ENCODE peak calls at places on chromosomes 4 and X, in nine cellular contexts. U is foreskin fibroblast, M is cardiac muscle cell, O is pancreas, A is lower lobe of right lung, F is mesendoderm, E is fibroblast of lung, B is astrocyte, K is HFF-Myc. P is an unnamed sample.

GRCh38 chrX:106999002-106999975 is 723 bp downstream of the MORC4 start:
- DNase-seq in U (peak; percentile 51), M (peak; percentile 64), O (peak; percentile 41), A (peak; percentile 53), F (peak; percentile 60), E (peak; percentile 61), B (peak; percentile 38), K (peak; percentile 17), P (peak; percentile 65)

GRCh38 chr4:21901831-21902230 is 46.7 kb downstream of the KCNIP4 start:
- DNase-seq in U (peak; percentile 70), M (no peak), O (no peak), A (no peak), F (no peak), E (peak; percentile 57), B (peak; percentile 15), K (no peak), P (no peak)

GRCh38 chrX:2376166-2376565 is 124.6 kb downstream of the DHRSX start:
- DNase-seq in U (no peak), M (no peak), O (no peak), A (no peak), F (no peak), E (no peak), B (no peak), K (no peak), P (no peak)

GRCh38 chrX:13597928-13598327 is 28.5 kb downstream of the EGFL6 start:
- DNase-seq in U (no peak), M (peak; percentile 53), O (no peak), A (no peak), F (no peak), E (peak; percentile 88), B (peak; percentile 3), K (no peak), P (no peak)

GRCh38 chrX:147478899-147479298 is 432.8 kb upstream of the FMR1 start:
- DNase-seq in U (no peak), M (no peak), O (no peak), A (no peak), F (no peak), E (no peak), B (no peak), K (no peak), P (no peak)

GRCh38 chr4:83644677-83645639 is 109.0 kb downstream of the GPAT3 start:
- DNase-seq in U (peak; percentile 42), M (peak; percentile 82), O (no peak), A (no peak), F (peak; percentile 69), E (peak; percentile 76), B (peak; percentile 18), K (peak; percentile 66), P (no peak)

GRCh38 chr4:124666496-124666895 is 46.0 kb downstream of the ANKRD50 start:
- DNase-seq in U (no peak), M (no peak), O (no peak), A (no peak), F (no peak), E (no peak), B (no peak), K (no peak), P (no peak)

GRCh38 chr4:147877308-147877771 is 145.5 kb downstream of the ARHGAP10 start:
- DNase-seq in U (no peak), M (no peak), O (no peak), A (no peak), F (no peak), E (no peak), B (no peak), K (no peak), P (no peak)

GRCh38 chr4:184644553-184645307 is 4.5 kb downstream of the CASP3 start:
- DNase-seq in U (no peak), M (no peak), O (no peak), A (no peak), F (peak; percentile 73), E (no peak), B (peak; percentile 39), K (no peak), P (no peak)

GRCh38 chr4:68074397-68074796 is 55.3 kb downstream of the TMPRSS11F start:
- DNase-seq in U (no peak), M (no peak), O (no peak), A (no peak), F (peak; percentile 54), E (no peak), B (peak; percentile 1), K (no peak), P (no peak)

GRCh38 chr4:76738081-76738931 is 159.6 kb downstream of the SOWAHB start:
- DNase-seq in U (peak; percentile 95), M (peak; percentile 83), O (no peak), A (no peak), F (no peak), E (peak; percentile 97), B (peak; percentile 96), K (peak; percentile 93), P (no peak)

GRCh38 chr4:13543648-13544555 is at the start of gene NKX3-2:
- DNase-seq in U (peak; percentile 22), M (peak; percentile 34), O (no peak), A (no peak), F (no peak), E (no peak), B (no peak), K (no peak), P (no peak)
- H3K4me3 ChIP-seq in U (peak within 1 kb of the TSS; percentile 62), M (peak within 1 kb of the TSS; percentile 85), O (peak within 1 kb of the TSS; percentile 12), A (peak within 1 kb of the TSS; percentile 65), F (peak within 1 kb of the TSS; percentile 18), E (peak within 1 kb of the TSS; percentile 50), B (peak within 1 kb of the TSS; percentile 60), K (peak within 1 kb of the TSS; percentile 47), P (peak within 1 kb of the TSS; percentile 59)

GRCh38 chrX:10017866-10018265 is 50.7 kb downstream of the CLDN34 start:
- DNase-seq in U (peak; percentile 51), M (peak; percentile 69), O (no peak), A (no peak), F (peak; percentile 76), E (peak; percentile 56), B (peak; percentile 77), K (no peak), P (peak; percentile 52)

GRCh38 chrX:10015711-10016515 is 48.8 kb downstream of the CLDN34 start:
- DNase-seq in U (no peak), M (peak; percentile 42), O (peak; percentile 49), A (peak; percentile 59), F (peak; percentile 56), E (peak; percentile 31), B (no peak), K (no peak), P (peak; percentile 23)

GRCh38 chrX:10014462-10015373 is 47.6 kb downstream of the CLDN34 start:
- DNase-seq in U (peak; percentile 87), M (peak; percentile 95), O (peak; percentile 89), A (peak; percentile 93), F (peak; percentile 87), E (peak; percentile 90), B (peak; percentile 73), K (no peak), P (peak; percentile 82)

GRCh38 chrX:10012776-10013175 is 45.6 kb downstream of the CLDN34 start:
- DNase-seq in U (no peak), M (no peak), O (no peak), A (no peak), F (no peak), E (no peak), B (no peak), K (no peak), P (no peak)

DNA sequence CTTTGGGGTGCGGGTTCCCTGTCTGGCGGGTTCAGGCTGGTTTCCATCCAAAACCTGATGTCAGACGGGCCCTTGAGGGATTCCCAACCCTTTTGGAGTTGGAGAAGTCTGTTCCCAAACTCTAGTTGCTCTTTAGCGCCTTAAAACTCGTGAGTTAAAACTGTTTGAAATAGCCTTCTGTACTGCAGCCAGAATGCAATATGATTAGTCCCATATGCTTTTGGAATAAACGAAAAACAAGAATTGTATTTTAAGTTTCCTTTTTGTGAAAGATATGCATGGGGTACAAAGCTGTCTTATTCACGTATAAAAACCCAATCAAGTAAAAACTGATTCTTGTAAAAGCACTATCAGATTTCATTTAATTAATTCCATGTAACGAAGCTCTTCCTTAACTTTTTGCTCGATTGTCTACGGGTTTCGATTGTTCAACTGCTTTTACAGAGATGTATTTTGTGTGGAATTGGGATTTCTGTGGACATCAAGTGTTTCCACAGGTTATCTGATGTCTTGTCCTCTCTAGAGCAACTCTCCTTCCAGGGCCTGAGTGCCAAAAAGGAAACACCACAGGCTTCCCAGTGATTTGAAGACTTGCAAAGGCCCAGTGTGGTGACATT is 49.5 kb downstream of the CLDN34 start:
- DNase-seq in U (no peak), M (no peak), O (no peak), A (no peak), F (no peak), E (peak; percentile 48), B (no peak), K (no peak), P (no peak)
- H3K4me3 ChIP-seq in U (peak overlapping the region; percentile 65), M (peak overlapping the region; percentile 56), O (peak overlapping the region; percentile 33), A (peak overlapping the region; percentile 65), F (peak overlapping the region; percentile 60), E (peak overlapping the region; percentile 51), B (peak overlapping the region; percentile 66), K (peak overlapping the region; percentile 61), P (peak overlapping the region; percentile 25)

GRCh38 chrX:72305286-72306084 is at the start of gene CITED1:
- DNase-seq in U (no peak), M (no peak), O (peak; percentile 31), A (peak; percentile 41), F (peak; percentile 51), E (no peak), B (no peak), K (no peak), P (no peak)

GRCh38 chrX:72304877-72305276 is 837 bp downstream of the CITED1 start:
- DNase-seq in U (no peak), M (no peak), O (no peak), A (no peak), F (no peak), E (no peak), B (no peak), K (no peak), P (no peak)

GRCh38 chrX:72306851-72307645 is 1.3 kb upstream of the CITED1 start:
- DNase-seq in U (peak; percentile 63), M (peak; percentile 70), O (peak; percentile 63), A (peak; percentile 72), F (peak; percentile 80), E (peak; percentile 64), B (peak; percentile 62), K (no peak), P (peak; percentile 68)

GRCh38 chrX:72307646-72308051 is 1.9 kb upstream of the CITED1 start:
- DNase-seq in U (no peak), M (no peak), O (no peak), A (no peak), F (peak; percentile 2), E (no peak), B (no peak), K (no peak), P (no peak)

GRCh38 chrX:72306085-72306801 is 529 bp upstream of the CITED1 start:
- DNase-seq in U (no peak), M (no peak), O (no peak), A (no peak), F (peak; percentile 8), E (no peak), B (no peak), K (no peak), P (no peak)
- H3K4me3 ChIP-seq in U (peak overlapping the region; percentile 40), M (peak overlapping the region; percentile 59), O (peak overlapping the region; percentile 23), A (peak overlapping the region; percentile 60), F (no peak overlapping the region), E (peak overlapping the region; percentile 40), B (peak overlapping the region; percentile 39), K (peak overlapping the region; percentile 38), P (peak overlapping the region; percentile 38)

DNA sequence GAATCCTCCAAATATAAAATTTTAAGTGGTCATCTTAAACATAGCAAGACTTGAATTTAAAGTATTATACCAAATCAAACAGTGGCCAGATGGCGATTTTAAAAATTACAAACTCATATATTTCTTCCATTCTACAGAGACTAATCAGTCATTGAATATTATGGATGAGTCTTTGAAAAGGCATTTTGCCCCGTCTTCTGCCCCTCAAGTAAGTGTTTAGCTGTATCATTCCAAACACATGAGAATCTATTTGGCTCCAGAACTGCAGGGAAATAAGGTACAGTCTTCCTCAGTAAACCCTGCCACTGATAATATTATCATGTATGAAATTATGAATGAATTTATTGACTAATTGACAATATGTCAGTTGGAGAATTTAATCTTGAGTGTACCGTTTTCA is 191.0 kb downstream of the SLC7A11 start:
- DNase-seq in U (peak; percentile 66), M (no peak), O (no peak), A (no peak), F (no peak), E (peak; percentile 21), B (peak; percentile 63), K (no peak), P (no peak)
- H3K4me3 ChIP-seq in U (no peak overlapping the region), M (no peak overlapping the region), O (no peak overlapping the region), A (no peak overlapping the region), F (no peak overlapping the region), E (no peak overlapping the region), B (no peak overlapping the region), K (no peak overlapping the region), P (no peak overlapping the region)

P was measured in colonic mucosa.